ENCODE peak calls at places on chromosomes 5 and 9, in four cellular contexts. One of them, this sample, is unnamed. For H3K4me1, the result is how much of the 10 kb centered on the place peaks cover.

GRCh38 chr5:80711938-80712337 is 57.2 kb upstream of the DHFR start:
- DNase-seq in fibroblast of lung: peak
- DNase-seq in heart left ventricle: no peak
- DNase-seq in effector memory CD4-positive, alpha-beta T cell: no peak
- DNase-seq in this sample: no peak

GRCh38 chr5:77143998-77144836 is 57.1 kb upstream of the ZBED3 start:
- DNase-seq in fibroblast of lung: peak
- DNase-seq in effector memory CD4-positive, alpha-beta T cell: peak
- DNase-seq in heart left ventricle: peak
- DNase-seq in this sample: peak

GRCh38 chr9:1267581-1267980 is 217.4 kb downstream of the DMRT2 start:
- DNase-seq in fibroblast of lung: no peak
- DNase-seq in heart left ventricle: no peak
- DNase-seq in effector memory CD4-positive, alpha-beta T cell: no peak
- DNase-seq in this sample: no peak

GRCh38 chr5:53478411-53479044 is 1.9 kb upstream of the FST start:
- DNase-seq in fibroblast of lung: peak
- DNase-seq in effector memory CD4-positive, alpha-beta T cell: no peak
- DNase-seq in heart left ventricle: peak
- DNase-seq in this sample: peak

GRCh38 chr9:87206064-87206661 is 258.9 kb upstream of the GAS1 start:
- DNase-seq in fibroblast of lung: peak
- DNase-seq in heart left ventricle: no peak
- DNase-seq in effector memory CD4-positive, alpha-beta T cell: no peak
- DNase-seq in this sample: no peak

GRCh38 chr9:131117762-131118145 is 7.6 kb upstream of the NUP214 start:
- DNase-seq in heart left ventricle: no peak
- DNase-seq in effector memory CD4-positive, alpha-beta T cell: no peak
- DNase-seq in fibroblast of lung: no peak
- DNase-seq in this sample: no peak

GRCh38 chr5:154995679-154996078 is 17.9 kb upstream of the KIF4B start:
- DNase-seq in fibroblast of lung: no peak
- DNase-seq in effector memory CD4-positive, alpha-beta T cell: no peak
- DNase-seq in heart left ventricle: no peak
- DNase-seq in this sample: no peak

GRCh38 chr5:110639307-110639902 is 87.1 kb downstream of the TMEM232 start:
- DNase-seq in heart left ventricle: no peak
- DNase-seq in effector memory CD4-positive, alpha-beta T cell: no peak
- DNase-seq in fibroblast of lung: peak
- DNase-seq in this sample: no peak

GRCh38 chr5:81696418-81697397 is 54.2 kb downstream of the SSBP2 start:
- DNase-seq in heart left ventricle: no peak
- DNase-seq in fibroblast of lung: no peak
- DNase-seq in effector memory CD4-positive, alpha-beta T cell: no peak
- DNase-seq in this sample: no peak

GRCh38 chr5:73831066-73831465 is 205.1 kb downstream of the ARHGEF28 start:
- DNase-seq in fibroblast of lung: no peak
- DNase-seq in effector memory CD4-positive, alpha-beta T cell: no peak
- DNase-seq in heart left ventricle: no peak
- DNase-seq in this sample: no peak

GRCh38 chr9:135573124-135573523 is 11.6 kb downstream of the PAEP start:
- DNase-seq in effector memory CD4-positive, alpha-beta T cell: no peak
- DNase-seq in fibroblast of lung: no peak
- DNase-seq in heart left ventricle: no peak
- DNase-seq in this sample: no peak

GRCh38 chr5:36635721-36636390 is 29.4 kb downstream of the SLC1A3 start:
- DNase-seq in effector memory CD4-positive, alpha-beta T cell: no peak
- DNase-seq in fibroblast of lung: no peak
- DNase-seq in heart left ventricle: no peak
- DNase-seq in this sample: no peak

GRCh38 chr9:16155878-16156277 is 603.0 kb downstream of the CCDC171 start:
- DNase-seq in heart left ventricle: no peak
- DNase-seq in effector memory CD4-positive, alpha-beta T cell: no peak
- DNase-seq in fibroblast of lung: no peak
- DNase-seq in this sample: no peak

GRCh38 chr9:32603914-32604852 is 31.2 kb upstream of the NDUFB6 start:
- DNase-seq in heart left ventricle: no peak
- DNase-seq in effector memory CD4-positive, alpha-beta T cell: no peak
- DNase-seq in fibroblast of lung: no peak
- DNase-seq in this sample: no peak

GRCh38 chr9:5592231-5592630 is 36.7 kb upstream of the RIC1 start:
- DNase-seq in heart left ventricle: no peak
- DNase-seq in fibroblast of lung: no peak
- DNase-seq in effector memory CD4-positive, alpha-beta T cell: no peak
- DNase-seq in this sample: no peak

GRCh38 chr5:115977988-115978387 is 15.7 kb downstream of the LVRN start:
- DNase-seq in effector memory CD4-positive, alpha-beta T cell: no peak
- DNase-seq in heart left ventricle: no peak
- DNase-seq in fibroblast of lung: peak
- DNase-seq in this sample: no peak

GRCh38 chr9:132242621-132243155 is 80.8 kb downstream of the NTNG2 start:
- DNase-seq in fibroblast of lung: no peak
- DNase-seq in effector memory CD4-positive, alpha-beta T cell: no peak
- DNase-seq in heart left ventricle: no peak
- DNase-seq in this sample: no peak

GRCh38 chr5:154878642-154879335 is 20.4 kb downstream of the CNOT8 start:
- DNase-seq in effector memory CD4-positive, alpha-beta T cell: no peak
- DNase-seq in fibroblast of lung: peak
- DNase-seq in heart left ventricle: no peak
- DNase-seq in this sample: no peak

GRCh38 chr5:81336528-81336927 is 35.1 kb downstream of the ZCCHC9 start:
- DNase-seq in fibroblast of lung: peak
- DNase-seq in heart left ventricle: no peak
- DNase-seq in effector memory CD4-positive, alpha-beta T cell: no peak
- DNase-seq in this sample: no peak

GRCh38 chr5:122498163-122498562 is 186.1 kb downstream of the SNCAIP start:
- DNase-seq in effector memory CD4-positive, alpha-beta T cell: no peak
- DNase-seq in heart left ventricle: no peak
- DNase-seq in fibroblast of lung: peak
- DNase-seq in this sample: no peak

GRCh38 chr5:166165600-166165999 is 2125.8 kb upstream of the WWC1 start:
- DNase-seq in heart left ventricle: no peak
- DNase-seq in effector memory CD4-positive, alpha-beta T cell: no peak
- DNase-seq in fibroblast of lung: no peak
- DNase-seq in this sample: no peak

GRCh38 chr9:133113163-133113927 is 7.7 kb downstream of the RALGDS start:
- DNase-seq in heart left ventricle: peak
- DNase-seq in effector memory CD4-positive, alpha-beta T cell: peak
- DNase-seq in fibroblast of lung: no peak
- DNase-seq in this sample: no peak

GRCh38 chr5:96999856-97000255 is 64.0 kb downstream of the LNPEP start:
- DNase-seq in heart left ventricle: no peak
- DNase-seq in fibroblast of lung: no peak
- DNase-seq in effector memory CD4-positive, alpha-beta T cell: no peak
- DNase-seq in this sample: no peak

GRCh38 chr9:94611638-94612068 is 18.0 kb upstream of the FBP2 start:
- DNase-seq in heart left ventricle: no peak
- DNase-seq in fibroblast of lung: no peak
- DNase-seq in effector memory CD4-positive, alpha-beta T cell: no peak
- DNase-seq in this sample: no peak

GRCh38 chr9:28518439-28518838 is 945.2 kb upstream of the C9orf72 start:
- DNase-seq in fibroblast of lung: no peak
- DNase-seq in effector memory CD4-positive, alpha-beta T cell: no peak
- DNase-seq in heart left ventricle: no peak
- DNase-seq in this sample: no peak

GRCh38 chr5:80777347-80778287 is 122.8 kb upstream of the DHFR start:
- DNase-seq in effector memory CD4-positive, alpha-beta T cell: no peak
- DNase-seq in fibroblast of lung: no peak
- DNase-seq in heart left ventricle: no peak
- DNase-seq in this sample: no peak

GRCh38 chr9:85900504-85901201 is 40.3 kb upstream of the NAA35 start:
- DNase-seq in heart left ventricle: no peak
- DNase-seq in fibroblast of lung: peak
- DNase-seq in effector memory CD4-positive, alpha-beta T cell: no peak
- DNase-seq in this sample: peak

GRCh38 chr5:16550316-16550952 is 66.4 kb downstream of the RETREG1 start:
- DNase-seq in fibroblast of lung: peak
- DNase-seq in heart left ventricle: no peak
- DNase-seq in effector memory CD4-positive, alpha-beta T cell: no peak
- DNase-seq in this sample: peak

GRCh38 chr9:90891656-90892055 is 90.0 kb downstream of the SYK start:
- DNase-seq in effector memory CD4-positive, alpha-beta T cell: no peak
- DNase-seq in heart left ventricle: no peak
- DNase-seq in fibroblast of lung: no peak
- DNase-seq in this sample: no peak

GRCh38 chr5:927172-928015 is 34.7 kb downstream of the TRIP13 start:
- DNase-seq in fibroblast of lung: no peak
- DNase-seq in heart left ventricle: no peak
- DNase-seq in effector memory CD4-positive, alpha-beta T cell: no peak
- DNase-seq in this sample: no peak

GRCh38 chr9:132407196-132407595 is 556 bp upstream of the TTF1 start:
- DNase-seq in heart left ventricle: no peak
- DNase-seq in effector memory CD4-positive, alpha-beta T cell: no peak
- DNase-seq in fibroblast of lung: no peak
- DNase-seq in this sample: no peak

GRCh38 chr9:109990541-109990940 is 210.5 kb downstream of the PALM2AKAP2 start:
- DNase-seq in effector memory CD4-positive, alpha-beta T cell: no peak
- DNase-seq in fibroblast of lung: peak
- DNase-seq in heart left ventricle: no peak
- DNase-seq in this sample: no peak

GRCh38 chr5:135056316-135057030 is 22.4 kb upstream of the PITX1 start:
- DNase-seq in fibroblast of lung: no peak
- DNase-seq in effector memory CD4-positive, alpha-beta T cell: no peak
- DNase-seq in heart left ventricle: no peak
- DNase-seq in this sample: no peak

GRCh38 chr9:94867842-94868312 is 141.4 kb downstream of the AOPEP start:
- DNase-seq in effector memory CD4-positive, alpha-beta T cell: no peak
- DNase-seq in fibroblast of lung: peak
- DNase-seq in heart left ventricle: no peak
- DNase-seq in this sample: no peak

GRCh38 chr9:17520264-17521058 is 58.4 kb upstream of the SH3GL2 start:
- DNase-seq in fibroblast of lung: no peak
- DNase-seq in effector memory CD4-positive, alpha-beta T cell: no peak
- DNase-seq in heart left ventricle: no peak
- DNase-seq in this sample: no peak

GRCh38 chr9:35757527-35758275 is 3.6 kb upstream of the MSMP start:
- DNase-seq in effector memory CD4-positive, alpha-beta T cell: no peak
- DNase-seq in fibroblast of lung: no peak
- DNase-seq in heart left ventricle: no peak
- DNase-seq in this sample: no peak
- H3K4me1 ChIP-seq in effector memory CD4-positive, alpha-beta T cell: under half
- H3K4me1 ChIP-seq in fibroblast of lung: under half
- H3K4me1 ChIP-seq in heart left ventricle: under half
- H3K4me1 ChIP-seq in this sample: under half

DNA sequence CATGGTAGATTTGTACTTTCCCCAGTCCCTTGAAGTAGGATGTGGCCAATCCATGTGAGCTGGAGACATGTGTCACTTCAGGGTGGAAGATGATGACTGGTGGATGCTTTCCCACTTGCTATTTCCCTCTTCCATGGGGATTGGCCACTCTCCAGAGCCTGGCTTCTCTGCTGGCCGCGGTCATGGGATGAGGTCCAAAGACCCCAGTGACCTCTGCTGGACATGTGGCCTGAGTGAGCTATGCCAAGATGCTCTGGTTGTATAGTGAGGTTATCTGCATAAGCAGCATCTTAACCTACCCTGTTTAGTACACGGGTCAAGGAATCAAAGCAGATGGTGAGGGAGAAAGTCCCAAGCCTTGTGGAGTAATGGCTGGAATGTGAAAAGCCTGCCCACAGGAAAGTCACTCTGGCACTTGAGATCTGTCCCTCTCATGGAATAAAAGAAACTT is 47.1 kb downstream of the SH3PXD2B start:
- DNase-seq in fibroblast of lung: peak
- DNase-seq in heart left ventricle: no peak
- DNase-seq in effector memory CD4-positive, alpha-beta T cell: no peak
- DNase-seq in this sample: no peak
- H3K4me1 ChIP-seq in fibroblast of lung: under half
- H3K4me1 ChIP-seq in heart left ventricle: under half
- H3K4me1 ChIP-seq in effector memory CD4-positive, alpha-beta T cell: under half
- H3K4me1 ChIP-seq in this sample: under half

DNA sequence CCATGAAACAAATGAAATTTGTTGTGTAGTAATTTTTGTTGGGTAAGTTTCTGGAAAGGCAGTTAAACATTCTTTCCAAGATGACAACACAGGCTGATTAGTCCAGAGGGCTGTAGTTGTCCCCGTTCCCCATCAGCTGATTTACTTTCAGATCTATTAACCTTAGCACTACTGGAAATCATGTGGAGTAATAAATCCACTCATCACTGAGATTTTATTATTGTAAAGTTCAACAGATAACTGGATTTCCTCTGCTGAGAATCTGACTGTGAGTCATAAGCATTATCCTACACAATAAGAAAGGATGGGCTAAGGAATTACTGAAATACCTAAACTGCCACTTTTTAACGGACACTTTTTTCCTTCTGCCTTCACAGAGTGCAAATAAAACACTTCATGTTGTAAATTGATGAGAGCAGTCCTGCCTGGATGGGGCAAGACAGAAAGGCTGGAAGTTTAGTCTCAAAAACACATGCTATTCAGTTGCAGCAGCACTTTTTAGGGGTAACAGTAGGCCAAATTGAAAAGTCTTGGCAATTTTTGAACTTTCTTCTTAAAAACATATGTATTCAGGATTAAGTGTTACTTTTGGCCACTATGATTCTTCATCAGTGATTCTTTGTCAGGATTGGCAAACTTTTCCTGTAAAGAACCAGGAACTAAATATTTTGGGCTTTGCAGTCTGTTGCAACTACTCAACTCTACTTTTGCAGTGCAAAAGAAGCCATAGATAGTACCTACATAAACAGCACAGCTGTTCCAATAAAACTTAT is 7.1 kb downstream of the STOM start:
- DNase-seq in effector memory CD4-positive, alpha-beta T cell: no peak
- DNase-seq in heart left ventricle: no peak
- DNase-seq in fibroblast of lung: peak
- DNase-seq in this sample: no peak
- H3K4me1 ChIP-seq in effector memory CD4-positive, alpha-beta T cell: under half
- H3K4me1 ChIP-seq in heart left ventricle: half or more
- H3K4me1 ChIP-seq in fibroblast of lung: under half
- H3K4me1 ChIP-seq in this sample: under half

GRCh38 chr9:101092922-101093321 is 64.4 kb downstream of the PLPPR1 start:
- DNase-seq in effector memory CD4-positive, alpha-beta T cell: no peak
- DNase-seq in heart left ventricle: no peak
- DNase-seq in fibroblast of lung: no peak
- DNase-seq in this sample: no peak

GRCh38 chr9:101094686-101095085 is 66.2 kb downstream of the PLPPR1 start:
- DNase-seq in heart left ventricle: no peak
- DNase-seq in effector memory CD4-positive, alpha-beta T cell: no peak
- DNase-seq in fibroblast of lung: no peak
- DNase-seq in this sample: no peak

GRCh38 chr9:101097210-101097609 is 68.7 kb downstream of the PLPPR1 start:
- DNase-seq in heart left ventricle: no peak
- DNase-seq in effector memory CD4-positive, alpha-beta T cell: no peak
- DNase-seq in fibroblast of lung: no peak
- DNase-seq in this sample: no peak

GRCh38 chr9:101093620-101094019 is 65.1 kb downstream of the PLPPR1 start:
- DNase-seq in fibroblast of lung: no peak
- DNase-seq in heart left ventricle: no peak
- DNase-seq in effector memory CD4-positive, alpha-beta T cell: no peak
- DNase-seq in this sample: no peak

DNA sequence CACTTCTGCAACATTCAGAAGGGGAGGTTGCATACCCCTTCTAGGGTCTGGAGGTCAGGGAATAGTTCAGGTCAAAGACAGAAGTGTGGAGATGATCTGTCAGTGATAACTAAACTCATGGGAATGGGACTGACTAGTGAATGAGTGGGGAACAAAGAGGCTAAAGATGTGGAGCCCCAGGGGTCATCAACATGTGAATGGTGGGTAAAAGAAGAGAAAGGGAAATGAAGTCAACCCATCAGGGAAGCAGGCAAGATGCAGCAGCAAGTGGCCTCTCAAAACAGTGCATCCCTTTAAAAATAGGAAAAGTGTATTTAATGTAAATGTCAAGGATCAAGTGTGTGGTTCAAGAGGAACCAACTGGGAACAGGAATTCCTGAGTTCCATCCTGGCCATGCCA is 69.9 kb downstream of the PLPPR1 start:
- DNase-seq in effector memory CD4-positive, alpha-beta T cell: no peak
- DNase-seq in heart left ventricle: no peak
- DNase-seq in fibroblast of lung: no peak
- DNase-seq in this sample: no peak
- H3K4me1 ChIP-seq in effector memory CD4-positive, alpha-beta T cell: under half
- H3K4me1 ChIP-seq in heart left ventricle: under half
- H3K4me1 ChIP-seq in fibroblast of lung: under half
- H3K4me1 ChIP-seq in this sample: under half